ENCODE peak calls at places on chromosome 2, in four cellular contexts. One of them, this sample, is unnamed.

GRCh38 chr2:237447496-237447895 is 33.5 kb upstream of the COL6A3 start:
- DNase-seq in activated naive CD4-positive, alpha-beta T cell treated with Interleukin-2 at 50 U/mL for 16 hours: no peak
- DNase-seq in hepatic stellate cell: no peak
- DNase-seq in central memory CD4-positive, alpha-beta T cell: no peak
- DNase-seq in this sample: no peak

GRCh38 chr2:202060218-202060617 is 12.8 kb upstream of the KIAA2012 start:
- DNase-seq in hepatic stellate cell: no peak
- DNase-seq in activated naive CD4-positive, alpha-beta T cell treated with Interleukin-2 at 50 U/mL for 16 hours: no peak
- DNase-seq in central memory CD4-positive, alpha-beta T cell: no peak
- DNase-seq in this sample: no peak

GRCh38 chr2:229178117-229178516 is 93.0 kb downstream of the PID1 start:
- DNase-seq in hepatic stellate cell: no peak
- DNase-seq in activated naive CD4-positive, alpha-beta T cell treated with Interleukin-2 at 50 U/mL for 16 hours: no peak
- DNase-seq in central memory CD4-positive, alpha-beta T cell: no peak
- DNase-seq in this sample: no peak

GRCh38 chr2:218402911-218403411 is 3.3 kb downstream of the CTDSP1 start:
- DNase-seq in hepatic stellate cell: no peak
- DNase-seq in central memory CD4-positive, alpha-beta T cell: no peak
- DNase-seq in activated naive CD4-positive, alpha-beta T cell treated with Interleukin-2 at 50 U/mL for 16 hours: no peak
- DNase-seq in this sample: no peak

GRCh38 chr2:160581035-160581434 is 87.4 kb upstream of the RBMS1 start:
- DNase-seq in central memory CD4-positive, alpha-beta T cell: no peak
- DNase-seq in hepatic stellate cell: no peak
- DNase-seq in activated naive CD4-positive, alpha-beta T cell treated with Interleukin-2 at 50 U/mL for 16 hours: no peak
- DNase-seq in this sample: no peak

GRCh38 chr2:47193607-47194006 is 38.5 kb upstream of the STPG4 start:
- DNase-seq in central memory CD4-positive, alpha-beta T cell: no peak
- DNase-seq in hepatic stellate cell: no peak
- DNase-seq in activated naive CD4-positive, alpha-beta T cell treated with Interleukin-2 at 50 U/mL for 16 hours: no peak
- DNase-seq in this sample: peak; percentile 48

GRCh38 chr2:204748286-204748685 is 203.0 kb downstream of the PARD3B start:
- DNase-seq in activated naive CD4-positive, alpha-beta T cell treated with Interleukin-2 at 50 U/mL for 16 hours: no peak
- DNase-seq in central memory CD4-positive, alpha-beta T cell: no peak
- DNase-seq in hepatic stellate cell: no peak
- DNase-seq in this sample: no peak

GRCh38 chr2:40957508-40957907 is 505.6 kb upstream of the SLC8A1 start:
- DNase-seq in central memory CD4-positive, alpha-beta T cell: no peak
- DNase-seq in activated naive CD4-positive, alpha-beta T cell treated with Interleukin-2 at 50 U/mL for 16 hours: no peak
- DNase-seq in hepatic stellate cell: no peak
- DNase-seq in this sample: no peak

GRCh38 chr2:165015052-165015642 is 59.8 kb upstream of the SLC38A11 start:
- DNase-seq in central memory CD4-positive, alpha-beta T cell: peak; percentile 21
- DNase-seq in hepatic stellate cell: peak; percentile 35
- DNase-seq in activated naive CD4-positive, alpha-beta T cell treated with Interleukin-2 at 50 U/mL for 16 hours: peak; percentile 46
- DNase-seq in this sample: peak; percentile 81

GRCh38 chr2:162226836-162227235 is 16.4 kb downstream of the FAP start:
- DNase-seq in central memory CD4-positive, alpha-beta T cell: no peak
- DNase-seq in activated naive CD4-positive, alpha-beta T cell treated with Interleukin-2 at 50 U/mL for 16 hours: no peak
- DNase-seq in hepatic stellate cell: no peak
- DNase-seq in this sample: no peak

GRCh38 chr2:22481507-22482217 is 903.3 kb upstream of the KLHL29 start:
- DNase-seq in hepatic stellate cell: no peak
- DNase-seq in central memory CD4-positive, alpha-beta T cell: no peak
- DNase-seq in activated naive CD4-positive, alpha-beta T cell treated with Interleukin-2 at 50 U/mL for 16 hours: no peak
- DNase-seq in this sample: no peak

GRCh38 chr2:205022751-205023150 is 477.5 kb downstream of the PARD3B start:
- DNase-seq in activated naive CD4-positive, alpha-beta T cell treated with Interleukin-2 at 50 U/mL for 16 hours: no peak
- DNase-seq in hepatic stellate cell: no peak
- DNase-seq in central memory CD4-positive, alpha-beta T cell: no peak
- DNase-seq in this sample: no peak

GRCh38 chr2:46846454-46846990 is 69.1 kb downstream of the MCFD2 start:
- DNase-seq in activated naive CD4-positive, alpha-beta T cell treated with Interleukin-2 at 50 U/mL for 16 hours: no peak
- DNase-seq in hepatic stellate cell: no peak
- DNase-seq in central memory CD4-positive, alpha-beta T cell: no peak
- DNase-seq in this sample: no peak

This sample was measured in NCI-H526.